ENCODE peak calls at places on chromosomes 13 and 19, in nine cellular contexts. M is activated naive CD8-positive, alpha-beta T cell treated with anti-CD3 and anti-CD28 coated beads, Interleukin-2, amount 50 U/mL, for 24 hours; J is Right ventricle myocardium inferior; D is Right ventricle myocardium superior; I is left lung; Y is right lobe of liver; V is left ventricle myocardium superior; N is activated CD4-positive, CD25-positive, alpha-beta regulatory T cell treated with anti-CD3 and anti-CD28 coated beads, Interleukin-2, amount 50 U/mL, for 24 hours; T is gastroesophageal sphincter. P is an unnamed sample.

GRCh38 chr13:19864339-19865309 is 1.2 kb upstream of the ZMYM5 start:
- ATAC-seq in M (peak), J (peak), D (peak), I (peak), Y (peak), V (peak), N (peak), T (no peak), P (peak)

GRCh38 chr13:98909016-98909415 is 68.8 kb downstream of the DOCK9 start:
- ATAC-seq in M (peak), J (no peak), D (no peak), I (no peak), Y (no peak), V (no peak), N (no peak), T (no peak), P (peak)

GRCh38 chr19:57103573-57104277 is 16.1 kb upstream of the USP29 start:
- ATAC-seq in M (no peak), J (peak), D (peak), I (peak), Y (peak), V (peak), N (peak), T (peak), P (peak)

GRCh38 chr13:34065915-34066314 is 248.0 kb downstream of the RFC3 start:
- ATAC-seq in M (no peak), J (no peak), D (no peak), I (peak), Y (no peak), V (no peak), N (no peak), T (no peak), P (peak)

GRCh38 chr13:40537146-40537895 is 129.1 kb downstream of the FOXO1 start:
- ATAC-seq in M (no peak), J (peak), D (no peak), I (no peak), Y (no peak), V (no peak), N (no peak), T (no peak), P (no peak)

GRCh38 chr13:26707122-26708006 is 53.2 kb downstream of the GPR12 start:
- ATAC-seq in M (peak), J (peak), D (peak), I (peak), Y (peak), V (peak), N (no peak), T (no peak), P (peak)

GRCh38 chr13:69737129-69737935 is 370.3 kb upstream of the ATXN8OS start:
- ATAC-seq in M (peak), J (no peak), D (no peak), I (no peak), Y (no peak), V (no peak), N (no peak), T (no peak), P (no peak)

GRCh38 chr13:101681834-101682233 is 229.4 kb downstream of the ITGBL1 start:
- ATAC-seq in M (no peak), J (no peak), D (no peak), I (no peak), Y (peak), V (no peak), N (no peak), T (no peak), P (no peak)

GRCh38 chr19:55586976-55587668 is 6.5 kb upstream of the ZNF579 start:
- ATAC-seq in M (peak), J (peak), D (peak), I (peak), Y (peak), V (peak), N (peak), T (peak), P (peak)

GRCh38 chr13:90551253-90551652 is 796.2 kb upstream of the MIR17HG start:
- ATAC-seq in M (no peak), J (no peak), D (no peak), I (no peak), Y (no peak), V (no peak), N (no peak), T (no peak), P (no peak)

GRCh38 chr19:6639439-6639838 is 30.5 kb downstream of the TNFSF14 start:
- ATAC-seq in M (peak), J (no peak), D (no peak), I (no peak), Y (no peak), V (no peak), N (peak), T (no peak), P (no peak)

GRCh38 chr19:44598880-44599279 is 14.5 kb upstream of the IGSF23 start:
- ATAC-seq in M (no peak), J (no peak), D (no peak), I (peak), Y (no peak), V (no peak), N (no peak), T (no peak), P (no peak)

GRCh38 chr19:17726914-17727773 is 7.9 kb downstream of the MAP1S start:
- ATAC-seq in M (no peak), J (peak), D (peak), I (no peak), Y (no peak), V (no peak), N (no peak), T (no peak), P (no peak)

GRCh38 chr19:47186337-47187022 is 44.5 kb downstream of the BBC3 start:
- ATAC-seq in M (peak), J (no peak), D (no peak), I (peak), Y (no peak), V (no peak), N (peak), T (no peak), P (no peak)

GRCh38 chr19:57351867-57352266 is 796 bp downstream of the ZNF304 start:
- ATAC-seq in M (peak), J (no peak), D (peak), I (no peak), Y (no peak), V (peak), N (no peak), T (no peak), P (peak)

P was measured in esophagus mucosa.